ENCODE peak calls at places on chromosomes 1 and 21, in five cellular contexts. One of them, this sample, is unnamed.

GRCh38 chr21:26124896-26125295 is 45.7 kb downstream of the APP start:
- DNase-seq in neural progenitor cell: no peak
- DNase-seq in lung: no peak
- DNase-seq in body of pancreas: peak; percentile 50
- DNase-seq in vagina: no peak
- DNase-seq in this sample: no peak

GRCh38 chr1:6113745-6114144 is 66.4 kb downstream of the CHD5 start:
- DNase-seq in body of pancreas: no peak
- DNase-seq in neural progenitor cell: no peak
- DNase-seq in lung: no peak
- DNase-seq in vagina: no peak
- DNase-seq in this sample: no peak

GRCh38 chr1:228379165-228379460 is 27.5 kb downstream of the TRIM11 start:
- DNase-seq in vagina: no peak
- DNase-seq in neural progenitor cell: peak; percentile 60
- DNase-seq in lung: no peak
- DNase-seq in body of pancreas: peak; percentile 43
- DNase-seq in this sample: peak; percentile 55

GRCh38 chr1:177511036-177511435 is 340.3 kb downstream of the BRINP2 start:
- DNase-seq in vagina: no peak
- DNase-seq in lung: no peak
- DNase-seq in body of pancreas: no peak
- DNase-seq in neural progenitor cell: no peak
- DNase-seq in this sample: no peak

GRCh38 chr1:71561729-71562128 is 480.9 kb upstream of the ZRANB2 start:
- DNase-seq in body of pancreas: no peak
- DNase-seq in vagina: no peak
- DNase-seq in neural progenitor cell: no peak
- DNase-seq in lung: no peak
- DNase-seq in this sample: no peak

GRCh38 chr1:223016381-223016780 is 126.7 kb downstream of the TLR5 start:
- DNase-seq in neural progenitor cell: no peak
- DNase-seq in body of pancreas: no peak
- DNase-seq in lung: no peak
- DNase-seq in vagina: no peak
- DNase-seq in this sample: no peak

GRCh38 chr21:16752109-16752508 is 760.7 kb upstream of the CXADR start:
- DNase-seq in lung: no peak
- DNase-seq in neural progenitor cell: no peak
- DNase-seq in vagina: no peak
- DNase-seq in body of pancreas: no peak
- DNase-seq in this sample: no peak

GRCh38 chr21:32083175-32083574 is 195.7 kb downstream of the MIS18A start:
- DNase-seq in vagina: no peak
- DNase-seq in body of pancreas: no peak
- DNase-seq in neural progenitor cell: no peak
- DNase-seq in lung: no peak
- DNase-seq in this sample: no peak

GRCh38 chr1:29475256-29475800 is 239.0 kb downstream of the PTPRU start:
- DNase-seq in lung: no peak
- DNase-seq in vagina: no peak
- DNase-seq in body of pancreas: no peak
- DNase-seq in neural progenitor cell: no peak
- DNase-seq in this sample: no peak

GRCh38 chr21:36948686-36949085 is 17.8 kb downstream of the HLCS start:
- DNase-seq in body of pancreas: no peak
- DNase-seq in neural progenitor cell: no peak
- DNase-seq in lung: no peak
- DNase-seq in vagina: no peak
- DNase-seq in this sample: no peak

GRCh38 chr21:45990049-45990711 is 8.6 kb downstream of the COL6A1 start:
- DNase-seq in neural progenitor cell: no peak
- DNase-seq in vagina: no peak
- DNase-seq in body of pancreas: no peak
- DNase-seq in lung: no peak
- DNase-seq in this sample: no peak

GRCh38 chr21:39556176-39556575 is 56.6 kb upstream of the B3GALT5 start:
- DNase-seq in neural progenitor cell: peak; percentile 91
- DNase-seq in vagina: no peak
- DNase-seq in lung: no peak
- DNase-seq in body of pancreas: no peak
- DNase-seq in this sample: peak; percentile 73

GRCh38 chr1:231933711-231934626 is 307.4 kb downstream of the DISC1 start:
- DNase-seq in vagina: no peak
- DNase-seq in neural progenitor cell: no peak
- DNase-seq in body of pancreas: no peak
- DNase-seq in lung: no peak
- DNase-seq in this sample: no peak

GRCh38 chr1:233019921-233020320 is 69.5 kb downstream of the NTPCR start:
- DNase-seq in vagina: no peak
- DNase-seq in lung: no peak
- DNase-seq in body of pancreas: peak; percentile 25
- DNase-seq in neural progenitor cell: no peak
- DNase-seq in this sample: no peak

GRCh38 chr1:167697667-167698141 is 24.1 kb upstream of the MPZL1 start:
- DNase-seq in vagina: no peak
- DNase-seq in body of pancreas: peak; percentile 77
- DNase-seq in lung: no peak
- DNase-seq in neural progenitor cell: no peak
- DNase-seq in this sample: no peak

GRCh38 chr1:17009706-17010105 is 2.0 kb downstream of the ATP13A2 start:
- DNase-seq in lung: no peak
- DNase-seq in body of pancreas: no peak
- DNase-seq in vagina: no peak
- DNase-seq in neural progenitor cell: no peak
- DNase-seq in this sample: no peak

GRCh38 chr1:232873931-232874330 is 68.7 kb downstream of the MAP10 start:
- DNase-seq in neural progenitor cell: no peak
- DNase-seq in vagina: no peak
- DNase-seq in lung: no peak
- DNase-seq in body of pancreas: no peak
- DNase-seq in this sample: no peak

GRCh38 chr1:247822060-247822459 is 1.9 kb downstream of the OR14A16 start:
- DNase-seq in lung: no peak
- DNase-seq in vagina: no peak
- DNase-seq in neural progenitor cell: no peak
- DNase-seq in body of pancreas: no peak
- DNase-seq in this sample: peak; percentile 9

GRCh38 chr1:31799196-31799894 is 16.5 kb downstream of the SPOCD1 start:
- DNase-seq in neural progenitor cell: no peak
- DNase-seq in vagina: peak; percentile 69
- DNase-seq in lung: no peak
- DNase-seq in body of pancreas: no peak
- DNase-seq in this sample: no peak

GRCh38 chr1:47875831-47876586 is 121.2 kb downstream of the TRABD2B start:
- DNase-seq in neural progenitor cell: no peak
- DNase-seq in lung: peak; percentile 73
- DNase-seq in vagina: no peak
- DNase-seq in body of pancreas: peak; percentile 34
- DNase-seq in this sample: no peak

GRCh38 chr1:5753431-5754078 is 238.7 kb downstream of the NPHP4 start:
- DNase-seq in neural progenitor cell: no peak
- DNase-seq in body of pancreas: no peak
- DNase-seq in vagina: no peak
- DNase-seq in lung: no peak
- DNase-seq in this sample: no peak

GRCh38 chr1:160471253-160471652 is 51.8 kb downstream of the SLAMF6 start:
- DNase-seq in lung: no peak
- DNase-seq in body of pancreas: no peak
- DNase-seq in vagina: no peak
- DNase-seq in neural progenitor cell: no peak
- DNase-seq in this sample: no peak

GRCh38 chr1:43274125-43274803 is 4.5 kb downstream of the TMEM125 start:
- DNase-seq in vagina: no peak
- DNase-seq in lung: peak; percentile 57
- DNase-seq in body of pancreas: no peak
- DNase-seq in neural progenitor cell: no peak
- DNase-seq in this sample: peak; percentile 33

GRCh38 chr1:60621524-60621923 is 460.8 kb upstream of the NFIA start:
- DNase-seq in neural progenitor cell: peak; percentile 47
- DNase-seq in body of pancreas: peak; percentile 42
- DNase-seq in vagina: no peak
- DNase-seq in lung: no peak
- DNase-seq in this sample: peak; percentile 13

GRCh38 chr1:63864224-63864623 is 90.4 kb downstream of the ROR1 start:
- DNase-seq in vagina: no peak
- DNase-seq in lung: no peak
- DNase-seq in neural progenitor cell: no peak
- DNase-seq in body of pancreas: peak; percentile 42
- DNase-seq in this sample: no peak
- H3K4me1 ChIP-seq in vagina: peaks cover 82% of the 10 kb centered on the region
- H3K4me1 ChIP-seq in lung: peaks cover 23% of the 10 kb centered on the region
- H3K4me1 ChIP-seq in neural progenitor cell: peaks cover 33% of the 10 kb centered on the region
- H3K4me1 ChIP-seq in body of pancreas: peaks cover 21% of the 10 kb centered on the region
- H3K4me1 ChIP-seq in this sample: peaks cover 36% of the 10 kb centered on the region

GRCh38 chr1:152169356-152170025 is 10.5 kb upstream of the RPTN start:
- DNase-seq in neural progenitor cell: no peak
- DNase-seq in vagina: no peak
- DNase-seq in lung: no peak
- DNase-seq in body of pancreas: no peak
- DNase-seq in this sample: no peak

GRCh38 chr1:152167835-152168534 is 9.0 kb upstream of the RPTN start:
- DNase-seq in neural progenitor cell: no peak
- DNase-seq in body of pancreas: no peak
- DNase-seq in lung: no peak
- DNase-seq in vagina: no peak
- DNase-seq in this sample: no peak

GRCh38 chr1:152166966-152167365 is 7.9 kb upstream of the RPTN start:
- DNase-seq in body of pancreas: no peak
- DNase-seq in lung: no peak
- DNase-seq in neural progenitor cell: no peak
- DNase-seq in vagina: no peak
- DNase-seq in this sample: no peak

GRCh38 chr1:152168535-152168868 is 9.5 kb upstream of the RPTN start:
- DNase-seq in lung: no peak
- DNase-seq in vagina: no peak
- DNase-seq in body of pancreas: no peak
- DNase-seq in neural progenitor cell: no peak
- DNase-seq in this sample: no peak

DNA sequence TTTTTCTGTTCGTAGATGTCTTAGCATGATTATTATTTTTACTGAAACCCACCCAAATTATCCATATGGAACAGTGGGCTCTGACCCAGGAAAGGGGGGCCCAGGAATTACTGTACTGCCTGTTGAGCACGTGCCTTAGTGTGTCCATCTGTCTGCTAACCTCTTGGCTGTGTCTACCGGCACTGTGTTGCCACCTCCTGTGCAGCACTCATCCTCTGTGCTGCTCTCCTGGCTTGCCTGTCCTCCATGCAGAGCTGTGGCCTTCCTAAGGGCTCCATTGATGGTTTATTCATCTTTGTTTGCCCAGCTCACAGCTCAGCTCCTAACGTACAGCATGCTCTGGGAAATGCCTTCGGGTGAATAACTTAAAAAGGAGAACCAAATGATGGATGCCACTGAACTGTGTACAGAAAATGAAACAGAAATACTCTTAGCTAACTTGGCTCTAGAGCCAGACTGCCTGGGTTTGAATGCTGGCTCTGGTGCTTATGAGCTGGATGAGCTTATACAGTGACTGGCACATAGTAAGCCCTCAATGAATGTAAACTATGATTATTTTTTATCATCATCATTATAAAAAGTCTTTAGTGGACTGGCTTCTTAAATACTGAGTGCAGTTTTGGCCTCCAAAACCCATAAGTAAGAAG is 11.4 kb upstream of the RPTN start:
- DNase-seq in body of pancreas: no peak
- DNase-seq in vagina: no peak
- DNase-seq in lung: no peak
- DNase-seq in neural progenitor cell: no peak
- DNase-seq in this sample: no peak
- H3K4me1 ChIP-seq in body of pancreas: peaks cover 4% of the 10 kb centered on the region
- H3K4me1 ChIP-seq in vagina: peaks cover 33% of the 10 kb centered on the region
- H3K4me1 ChIP-seq in lung: peaks cover 5% of the 10 kb centered on the region
- H3K4me1 ChIP-seq in neural progenitor cell: no peaks in the 10 kb centered on the region
- H3K4me1 ChIP-seq in this sample: no peaks in the 10 kb centered on the region

GRCh38 chr1:197735461-197735860 is 39.8 kb downstream of the DENND1B start:
- DNase-seq in body of pancreas: no peak
- DNase-seq in vagina: no peak
- DNase-seq in lung: no peak
- DNase-seq in neural progenitor cell: no peak
- DNase-seq in this sample: no peak

GRCh38 chr1:197740992-197741391 is 34.3 kb downstream of the DENND1B start:
- DNase-seq in neural progenitor cell: no peak
- DNase-seq in lung: no peak
- DNase-seq in body of pancreas: no peak
- DNase-seq in vagina: no peak
- DNase-seq in this sample: no peak

GRCh38 chr1:197738927-197739326 is 36.4 kb downstream of the DENND1B start:
- DNase-seq in lung: no peak
- DNase-seq in neural progenitor cell: no peak
- DNase-seq in vagina: no peak
- DNase-seq in body of pancreas: no peak
- DNase-seq in this sample: no peak

GRCh38 chr1:197736689-197737088 is 38.6 kb downstream of the DENND1B start:
- DNase-seq in body of pancreas: no peak
- DNase-seq in lung: no peak
- DNase-seq in vagina: no peak
- DNase-seq in neural progenitor cell: no peak
- DNase-seq in this sample: no peak

DNA sequence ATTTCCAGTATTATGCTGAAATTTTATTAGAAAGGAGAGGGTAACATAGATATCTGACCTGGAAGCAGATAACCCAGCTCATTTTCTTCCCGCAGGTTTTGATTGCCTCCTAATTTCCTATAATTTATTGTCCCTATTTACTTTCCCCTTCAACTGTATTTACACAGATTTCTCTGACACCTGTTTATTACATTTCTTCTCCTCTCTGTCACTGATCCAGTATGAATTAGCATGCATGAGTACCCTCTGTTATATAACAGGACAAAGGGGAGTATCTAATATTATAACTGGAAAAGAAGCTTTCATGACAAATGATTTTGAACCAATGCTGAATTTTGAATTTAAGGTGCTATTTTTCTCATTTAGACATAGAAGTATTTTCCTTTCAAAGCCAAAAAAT is 37.4 kb downstream of the DENND1B start:
- DNase-seq in lung: no peak
- DNase-seq in vagina: no peak
- DNase-seq in neural progenitor cell: no peak
- DNase-seq in body of pancreas: no peak
- DNase-seq in this sample: no peak
- H3K4me1 ChIP-seq in lung: peaks cover 20% of the 10 kb centered on the region
- H3K4me1 ChIP-seq in vagina: no peaks in the 10 kb centered on the region
- H3K4me1 ChIP-seq in neural progenitor cell: peaks cover 81% of the 10 kb centered on the region
- H3K4me1 ChIP-seq in body of pancreas: peaks cover 40% of the 10 kb centered on the region
- H3K4me1 ChIP-seq in this sample: peaks cover 13% of the 10 kb centered on the region

DNA sequence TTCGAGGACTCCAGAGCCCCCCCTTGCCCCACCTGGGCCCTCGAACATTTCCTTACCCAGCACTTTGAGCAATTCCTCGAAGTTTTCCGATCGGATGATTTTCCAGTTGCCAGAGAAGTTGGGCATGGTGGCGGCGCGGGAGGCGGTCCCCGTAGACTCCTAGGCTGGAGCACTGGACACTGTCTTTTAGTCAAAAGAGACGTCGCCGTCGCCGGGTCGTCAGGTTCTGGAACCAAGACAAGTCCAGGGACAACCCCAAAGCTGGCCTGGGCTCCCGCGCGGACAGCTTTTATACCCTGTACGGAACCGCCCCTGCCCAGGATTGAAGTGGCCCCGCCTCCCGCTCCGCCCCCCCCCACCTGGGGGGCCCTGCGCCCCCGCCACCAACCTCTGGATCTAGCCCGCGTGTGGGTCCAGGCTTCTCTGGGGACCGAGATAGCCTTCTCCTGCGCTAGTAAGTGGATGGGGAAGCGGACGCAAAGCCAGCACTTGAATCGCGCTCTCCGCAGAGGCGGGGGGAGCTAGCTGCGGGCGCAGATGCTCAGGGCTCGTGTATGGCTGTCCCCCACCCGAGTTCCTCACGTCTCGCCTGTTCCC is at the start of gene CRABP2:
- DNase-seq in neural progenitor cell: peak; percentile 83
- DNase-seq in lung: no peak
- DNase-seq in body of pancreas: peak; percentile 38
- DNase-seq in vagina: no peak
- DNase-seq in this sample: peak; percentile 72
- H3K4me1 ChIP-seq in neural progenitor cell: peaks cover 63% of the 10 kb centered on the region
- H3K4me1 ChIP-seq in lung: no peaks in the 10 kb centered on the region
- H3K4me1 ChIP-seq in body of pancreas: peaks cover 41% of the 10 kb centered on the region
- H3K4me1 ChIP-seq in vagina: peaks cover 77% of the 10 kb centered on the region
- H3K4me1 ChIP-seq in this sample: peaks cover 56% of the 10 kb centered on the region

This sample was measured in GM23338.